ENCODE peak calls at places on chromosomes 2 and 18, in eight cellular contexts. One of them, this sample, is unnamed.

GRCh38 chr2:121038831-121039230 is 246.2 kb downstream of the TFCP2L1 start:
- DNase-seq in GM23338: no peak
- DNase-seq in epithelial cell of proximal tubule: peak
- DNase-seq in OCI-LY7: no peak
- DNase-seq in cardiac muscle cell: no peak
- DNase-seq in choroid plexus epithelial cell: no peak
- DNase-seq in neural progenitor cell: no peak
- DNase-seq in neural crest cell: no peak
- DNase-seq in this sample: no peak

GRCh38 chr18:22485808-22486244 is 68.1 kb upstream of the CTAGE1 start:
- DNase-seq in GM23338: no peak
- DNase-seq in epithelial cell of proximal tubule: no peak
- DNase-seq in OCI-LY7: no peak
- DNase-seq in cardiac muscle cell: no peak
- DNase-seq in choroid plexus epithelial cell: peak
- DNase-seq in neural progenitor cell: no peak
- DNase-seq in neural crest cell: no peak
- DNase-seq in this sample: no peak

GRCh38 chr18:27004056-27004829 is 138.7 kb upstream of the AQP4 start:
- DNase-seq in GM23338: peak
- DNase-seq in epithelial cell of proximal tubule: no peak
- DNase-seq in OCI-LY7: peak
- DNase-seq in cardiac muscle cell: no peak
- DNase-seq in choroid plexus epithelial cell: peak
- DNase-seq in neural progenitor cell: peak
- DNase-seq in neural crest cell: no peak
- DNase-seq in this sample: no peak

GRCh38 chr2:104766683-104767082 is 87.2 kb upstream of the POU3F3 start:
- DNase-seq in GM23338: peak
- DNase-seq in epithelial cell of proximal tubule: no peak
- DNase-seq in OCI-LY7: peak
- DNase-seq in cardiac muscle cell: no peak
- DNase-seq in choroid plexus epithelial cell: peak
- DNase-seq in neural progenitor cell: no peak
- DNase-seq in neural crest cell: no peak
- DNase-seq in this sample: no peak

GRCh38 chr2:240149943-240150784 is 9.7 kb upstream of the OTOS start:
- DNase-seq in GM23338: peak
- DNase-seq in epithelial cell of proximal tubule: no peak
- DNase-seq in OCI-LY7: peak
- DNase-seq in cardiac muscle cell: peak
- DNase-seq in choroid plexus epithelial cell: peak
- DNase-seq in neural progenitor cell: peak
- DNase-seq in neural crest cell: peak
- DNase-seq in this sample: peak

GRCh38 chr2:28185881-28186280 is 206.8 kb upstream of the FOSL2 start:
- DNase-seq in GM23338: no peak
- DNase-seq in epithelial cell of proximal tubule: no peak
- DNase-seq in OCI-LY7: no peak
- DNase-seq in cardiac muscle cell: no peak
- DNase-seq in choroid plexus epithelial cell: peak
- DNase-seq in neural progenitor cell: no peak
- DNase-seq in neural crest cell: no peak
- DNase-seq in this sample: no peak

GRCh38 chr18:73617981-73618380 is 529.7 kb downstream of the FBXO15 start:
- DNase-seq in GM23338: no peak
- DNase-seq in epithelial cell of proximal tubule: no peak
- DNase-seq in OCI-LY7: no peak
- DNase-seq in cardiac muscle cell: no peak
- DNase-seq in choroid plexus epithelial cell: no peak
- DNase-seq in neural progenitor cell: no peak
- DNase-seq in neural crest cell: no peak
- DNase-seq in this sample: no peak

GRCh38 chr2:5021148-5021547 is 671.0 kb upstream of the SOX11 start:
- DNase-seq in GM23338: no peak
- DNase-seq in epithelial cell of proximal tubule: no peak
- DNase-seq in OCI-LY7: no peak
- DNase-seq in cardiac muscle cell: no peak
- DNase-seq in choroid plexus epithelial cell: peak
- DNase-seq in neural progenitor cell: no peak
- DNase-seq in neural crest cell: no peak
- DNase-seq in this sample: no peak

GRCh38 chr2:26068602-26069298 is 34.9 kb downstream of the RAB10 start:
- DNase-seq in GM23338: peak
- DNase-seq in epithelial cell of proximal tubule: peak
- DNase-seq in OCI-LY7: peak
- DNase-seq in cardiac muscle cell: no peak
- DNase-seq in choroid plexus epithelial cell: peak
- DNase-seq in neural progenitor cell: no peak
- DNase-seq in neural crest cell: no peak
- DNase-seq in this sample: no peak

GRCh38 chr2:135164431-135164830 is 112.3 kb downstream of the RAB3GAP1 start:
- DNase-seq in GM23338: no peak
- DNase-seq in epithelial cell of proximal tubule: no peak
- DNase-seq in OCI-LY7: no peak
- DNase-seq in cardiac muscle cell: no peak
- DNase-seq in choroid plexus epithelial cell: peak
- DNase-seq in neural progenitor cell: no peak
- DNase-seq in neural crest cell: no peak
- DNase-seq in this sample: no peak

GRCh38 chr2:56132138-56132537 is 51.7 kb upstream of the CCDC85A start:
- DNase-seq in GM23338: peak
- DNase-seq in epithelial cell of proximal tubule: no peak
- DNase-seq in OCI-LY7: peak
- DNase-seq in cardiac muscle cell: peak
- DNase-seq in choroid plexus epithelial cell: peak
- DNase-seq in neural progenitor cell: peak
- DNase-seq in neural crest cell: no peak
- DNase-seq in this sample: no peak
- TF ChIP-seq CTCF in GM23338: peak
- TF ChIP-seq CTCF in epithelial cell of proximal tubule: peak
- TF ChIP-seq CTCF in OCI-LY7: peak
- TF ChIP-seq CTCF in cardiac muscle cell: peak
- TF ChIP-seq CTCF in choroid plexus epithelial cell: peak
- TF ChIP-seq CTCF in neural progenitor cell: peak
- TF ChIP-seq CTCF in neural crest cell: peak
- TF ChIP-seq CTCF in this sample: peak

GRCh38 chr18:78659748-78660147 is 319.9 kb upstream of the SALL3 start:
- DNase-seq in GM23338: peak
- DNase-seq in epithelial cell of proximal tubule: no peak
- DNase-seq in OCI-LY7: no peak
- DNase-seq in cardiac muscle cell: peak
- DNase-seq in choroid plexus epithelial cell: no peak
- DNase-seq in neural progenitor cell: peak
- DNase-seq in neural crest cell: peak
- DNase-seq in this sample: peak
- TF ChIP-seq CTCF in GM23338: peak
- TF ChIP-seq CTCF in epithelial cell of proximal tubule: no peak
- TF ChIP-seq CTCF in OCI-LY7: peak
- TF ChIP-seq CTCF in cardiac muscle cell: no peak
- TF ChIP-seq CTCF in choroid plexus epithelial cell: no peak
- TF ChIP-seq CTCF in neural progenitor cell: peak
- TF ChIP-seq CTCF in neural crest cell: peak
- TF ChIP-seq CTCF in this sample: peak

DNA sequence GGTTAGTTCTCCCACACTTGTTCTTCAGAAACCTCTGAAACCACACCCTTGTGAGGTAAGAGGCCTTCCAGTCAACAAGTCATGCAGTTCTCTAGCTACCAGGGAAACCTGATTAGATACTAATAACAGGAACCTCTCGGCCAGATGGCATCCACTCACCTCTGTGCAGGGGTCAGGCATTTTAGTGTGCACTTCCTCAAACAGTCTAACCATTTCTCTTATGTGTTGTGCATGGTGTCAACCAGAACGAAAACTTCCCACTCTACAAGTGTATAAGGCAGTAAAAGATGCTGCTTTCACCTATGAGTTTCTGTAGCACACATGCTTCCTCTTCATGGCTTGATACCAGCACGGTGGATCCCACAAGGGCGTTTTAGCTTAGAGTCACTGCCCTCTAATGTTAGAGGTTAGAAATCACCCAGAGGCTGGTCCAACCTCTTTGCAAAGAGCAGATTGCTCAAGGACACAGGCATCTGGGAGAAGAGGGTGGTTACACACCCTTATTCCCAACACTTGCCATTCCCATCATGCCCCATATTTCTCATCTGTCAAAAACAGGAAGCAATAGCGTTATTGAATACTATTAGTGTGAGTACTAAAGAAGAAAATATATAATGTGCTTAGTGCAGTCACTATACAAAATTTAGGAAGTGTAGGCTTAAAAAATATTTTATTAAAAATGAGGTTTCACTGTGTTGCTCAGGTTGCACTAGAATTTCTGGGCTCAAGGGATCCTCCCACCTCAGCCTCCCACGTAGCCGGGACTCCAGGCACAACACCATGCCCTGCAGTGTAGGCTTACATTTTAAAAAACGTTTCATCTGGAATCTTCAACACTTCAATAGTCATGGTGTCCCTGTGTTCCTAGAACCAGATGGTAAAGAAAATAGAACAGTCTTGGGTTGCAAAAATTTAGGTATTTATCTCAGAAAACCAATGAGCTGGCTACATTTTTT is 34.5 kb upstream of the RAB31 start:
- DNase-seq in GM23338: peak
- DNase-seq in epithelial cell of proximal tubule: peak
- DNase-seq in OCI-LY7: peak
- DNase-seq in cardiac muscle cell: peak
- DNase-seq in choroid plexus epithelial cell: peak
- DNase-seq in neural progenitor cell: peak
- DNase-seq in neural crest cell: no peak
- DNase-seq in this sample: no peak
- TF ChIP-seq CTCF in GM23338: peak
- TF ChIP-seq CTCF in epithelial cell of proximal tubule: peak
- TF ChIP-seq CTCF in OCI-LY7: peak
- TF ChIP-seq CTCF in cardiac muscle cell: peak
- TF ChIP-seq CTCF in choroid plexus epithelial cell: peak
- TF ChIP-seq CTCF in neural progenitor cell: peak
- TF ChIP-seq CTCF in neural crest cell: no peak
- TF ChIP-seq CTCF in this sample: no peak

DNA sequence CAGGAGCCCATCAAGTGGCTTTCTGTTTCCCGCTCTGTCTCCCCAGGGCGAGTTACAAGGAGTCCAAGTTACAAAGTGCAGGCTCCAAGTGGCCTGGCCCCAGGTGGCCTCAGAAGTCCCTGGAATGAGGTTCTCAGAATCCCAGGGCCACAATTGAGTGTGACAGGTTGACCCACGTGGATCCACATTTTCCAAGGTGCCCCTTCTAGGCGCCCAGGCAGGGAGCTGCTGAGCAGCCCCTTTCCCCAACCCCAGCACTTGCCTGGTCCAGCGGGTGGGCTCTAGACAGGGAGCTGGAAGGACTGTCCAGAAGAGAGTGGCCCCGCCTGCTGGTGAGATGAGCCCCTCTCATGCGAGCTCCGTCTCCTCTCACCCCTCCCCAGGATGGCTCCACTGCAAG is 253.4 kb downstream of the CYP26B1 start:
- DNase-seq in GM23338: peak
- DNase-seq in epithelial cell of proximal tubule: no peak
- DNase-seq in OCI-LY7: no peak
- DNase-seq in cardiac muscle cell: no peak
- DNase-seq in choroid plexus epithelial cell: no peak
- DNase-seq in neural progenitor cell: no peak
- DNase-seq in neural crest cell: no peak
- DNase-seq in this sample: no peak
- TF ChIP-seq CTCF in GM23338: peak
- TF ChIP-seq CTCF in epithelial cell of proximal tubule: no peak
- TF ChIP-seq CTCF in OCI-LY7: no peak
- TF ChIP-seq CTCF in cardiac muscle cell: no peak
- TF ChIP-seq CTCF in choroid plexus epithelial cell: no peak
- TF ChIP-seq CTCF in neural progenitor cell: peak
- TF ChIP-seq CTCF in neural crest cell: no peak
- TF ChIP-seq CTCF in this sample: no peak

DNA sequence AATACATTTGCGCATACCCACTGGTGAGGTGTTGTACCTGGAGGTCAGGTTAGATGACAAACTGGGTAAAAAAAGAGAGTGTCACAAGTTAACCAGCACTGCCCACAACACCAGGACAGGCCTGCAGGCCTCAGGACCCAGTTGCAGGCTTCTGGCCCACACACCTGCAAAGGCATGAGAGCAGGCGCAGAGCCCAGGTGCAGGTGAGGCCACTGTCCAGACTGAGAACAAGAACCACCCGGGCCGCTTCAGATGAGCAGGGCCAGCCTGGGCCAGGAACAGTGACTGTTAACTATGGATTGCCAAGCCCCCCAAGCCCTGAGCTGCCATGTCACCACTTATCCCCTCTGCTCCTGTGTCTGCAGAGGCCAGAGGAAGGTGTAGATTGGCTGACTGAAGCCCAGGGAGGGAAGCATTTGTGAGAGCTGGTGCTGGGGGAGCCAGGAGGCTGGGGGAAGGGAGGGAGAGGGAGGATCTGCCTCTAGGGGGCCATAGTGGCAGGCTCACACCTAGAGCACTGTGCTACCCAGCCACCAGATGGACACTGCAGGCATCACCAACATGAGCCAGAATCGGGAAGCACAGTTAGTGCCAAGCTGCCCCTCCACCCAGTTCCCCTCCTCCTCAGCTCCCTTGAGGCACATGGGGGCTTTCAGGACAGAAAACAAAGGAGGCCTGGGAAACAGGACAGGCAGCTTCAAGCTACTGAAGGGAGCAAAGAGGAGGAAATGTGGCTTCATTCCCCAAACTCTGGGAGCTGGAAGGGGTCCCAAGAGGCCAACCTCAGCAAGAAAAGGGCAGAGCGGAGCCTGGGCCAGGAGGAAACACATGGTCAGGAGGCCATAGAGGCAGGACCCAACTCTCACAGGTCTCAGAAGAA is 35.4 kb downstream of the SFXN5 start:
- DNase-seq in GM23338: peak
- DNase-seq in epithelial cell of proximal tubule: no peak
- DNase-seq in OCI-LY7: peak
- DNase-seq in cardiac muscle cell: no peak
- DNase-seq in choroid plexus epithelial cell: no peak
- DNase-seq in neural progenitor cell: peak
- DNase-seq in neural crest cell: no peak
- DNase-seq in this sample: no peak
- TF ChIP-seq CTCF in GM23338: peak
- TF ChIP-seq CTCF in epithelial cell of proximal tubule: peak
- TF ChIP-seq CTCF in OCI-LY7: peak
- TF ChIP-seq CTCF in cardiac muscle cell: no peak
- TF ChIP-seq CTCF in choroid plexus epithelial cell: peak
- TF ChIP-seq CTCF in neural progenitor cell: peak
- TF ChIP-seq CTCF in neural crest cell: no peak
- TF ChIP-seq CTCF in this sample: no peak